ENCODE peak calls at places on chromosomes 11 and 22, in four cellular contexts. I, R, O and X are unnamed samples.

GRCh38 chr11:44600739-44601416 is 35.4 kb downstream of the CD82 start:
- DNase-seq in I (no peak), R (peak; percentile 68), O (peak; percentile 34), X (peak; percentile 75)

GRCh38 chr11:15157181-15157580 is 42.5 kb downstream of the INSC start:
- DNase-seq in R (no peak), I (peak; percentile 88), O (no peak), X (no peak)

GRCh38 chr11:47924184-47924671 is 56.1 kb upstream of the PTPRJ start:
- DNase-seq in O (no peak), I (peak; percentile 59), R (no peak), X (no peak)

GRCh38 chr11:17719940-17720795 is 797 bp downstream of the MYOD1 start:
- DNase-seq in I (no peak), O (peak; percentile 79), R (no peak), X (no peak)

GRCh38 chr11:76329084-76329648 is 51.8 kb downstream of the THAP12 start:
- DNase-seq in I (no peak), R (no peak), O (peak; percentile 67), X (no peak)

GRCh38 chr22:32949719-32950118 is 108.5 kb downstream of the SYN3 start:
- DNase-seq in I (no peak), R (no peak), O (no peak), X (no peak)

GRCh38 chr11:76551400-76551799 is 106.6 kb downstream of the EMSY start:
- DNase-seq in I (no peak), R (no peak), O (no peak), X (no peak)

GRCh38 chr11:37511425-37511933 is 913.4 kb upstream of the RAG2 start:
- DNase-seq in O (no peak), I (peak; percentile 93), R (no peak), X (no peak)

GRCh38 chr11:117037279-117037951 is 60.8 kb downstream of the SIK3 start:
- DNase-seq in I (peak; percentile 35), O (no peak), R (no peak), X (no peak)

GRCh38 chr11:126862664-126863247 is 137.8 kb downstream of the KIRREL3 start:
- DNase-seq in O (peak; percentile 58), I (no peak), R (no peak), X (no peak)

GRCh38 chr22:36881504-36882245 is 20.9 kb downstream of the NCF4 start:
- DNase-seq in O (no peak), I (no peak), R (no peak), X (no peak)

GRCh38 chr11:46657186-46657585 is 39.8 kb downstream of the ATG13 start:
- DNase-seq in I (no peak), O (no peak), R (no peak), X (no peak)
- H3K27ac ChIP-seq in I (no peak overlapping the region), O (no peak overlapping the region), R (peak overlapping the region; percentile 2), X (peak overlapping the region; percentile 74)

DNA sequence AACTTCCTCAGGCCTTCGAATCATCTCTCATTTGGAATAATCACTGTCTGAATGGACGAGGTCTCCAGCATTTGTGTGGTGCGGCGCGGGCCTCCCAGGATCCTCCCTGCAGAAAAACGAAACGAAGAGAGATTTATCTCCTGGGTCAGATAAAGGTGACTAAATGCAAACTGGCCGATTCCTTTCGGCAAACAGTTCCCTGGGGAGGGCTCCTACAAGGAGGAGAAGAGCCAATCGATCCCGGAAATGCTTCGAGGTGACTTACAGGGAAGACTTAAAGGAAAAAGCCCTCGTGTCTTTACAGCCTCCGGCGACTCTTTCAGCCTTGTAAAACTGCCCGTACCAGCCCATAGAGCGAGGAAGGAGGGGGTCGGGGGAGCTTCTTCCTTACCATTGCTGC is 126.5 kb downstream of the MIAT start:
- DNase-seq in O (peak; percentile 54), I (no peak), R (no peak), X (no peak)
- H3K4me1 ChIP-seq in O (peaks cover 22% of the 10 kb centered on the region), I (no peaks in the 10 kb centered on the region), R (no peaks in the 10 kb centered on the region), X (no peaks in the 10 kb centered on the region)

GRCh38 chr22:39252461-39253391 is 7.9 kb upstream of the PDGFB start:
- DNase-seq in I (no peak), O (peak; percentile 72), R (no peak), X (no peak)
- H3K27ac ChIP-seq in I (no peak overlapping the region), O (no peak overlapping the region), R (no peak overlapping the region), X (peak overlapping the region; percentile 31)

DNA sequence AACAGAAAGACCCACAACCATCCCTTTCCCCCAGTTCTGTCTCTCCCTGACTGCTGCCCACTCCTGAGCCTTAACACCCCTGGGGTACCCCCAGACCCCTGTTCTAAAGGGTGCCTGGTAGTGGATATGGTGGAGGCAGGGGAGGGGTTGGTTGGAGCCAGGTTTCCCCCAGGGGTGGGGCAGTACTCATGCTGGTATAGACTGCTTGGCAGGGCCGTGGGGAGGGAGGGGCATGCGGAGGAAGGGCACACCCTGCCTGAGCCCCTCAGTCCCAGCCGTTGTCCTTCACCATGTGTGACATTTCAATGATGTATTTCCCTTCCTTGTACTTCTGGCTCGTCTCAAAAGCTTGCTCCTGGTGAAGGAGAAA is 4.0 kb downstream of the YPEL4 start:
- DNase-seq in R (no peak), I (no peak), O (peak; percentile 32), X (peak; percentile 68)
- H3K4me1 ChIP-seq in R (no peaks in the 10 kb centered on the region), I (peaks cover 44% of the 10 kb centered on the region), O (peaks cover 82% of the 10 kb centered on the region), X (peaks cover 20% of the 10 kb centered on the region)

GRCh38 chr11:35208795-35209194 is 69.8 kb downstream of the CD44 start:
- DNase-seq in R (no peak), O (no peak), I (no peak), X (no peak)
- H3K27ac ChIP-seq in R (no peak overlapping the region), O (no peak overlapping the region), I (no peak overlapping the region), X (no peak overlapping the region)